ENCODE peak calls at places on chromosome 13, in six cellular contexts. One of them, this sample, is unnamed.

GRCh38 chr13:99977912-99978780 is 3.4 kb upstream of the ZIC2 start:
- DNase-seq in ovary: no peak
- DNase-seq in tibial artery: no peak
- DNase-seq in HT1080: no peak
- DNase-seq in mucosa of gallbladder: no peak
- DNase-seq in mesothelial cell of epicardium: no peak
- DNase-seq in this sample: no peak

GRCh38 chr13:73056054-73056962 is 2.5 kb upstream of the KLF5 start:
- DNase-seq in ovary: no peak
- DNase-seq in tibial artery: no peak
- DNase-seq in HT1080: peak
- DNase-seq in mucosa of gallbladder: no peak
- DNase-seq in mesothelial cell of epicardium: no peak
- DNase-seq in this sample: no peak

GRCh38 chr13:91747164-91747563 is 348.7 kb downstream of the GPC5 start:
- DNase-seq in ovary: no peak
- DNase-seq in tibial artery: no peak
- DNase-seq in HT1080: no peak
- DNase-seq in mucosa of gallbladder: no peak
- DNase-seq in mesothelial cell of epicardium: no peak
- DNase-seq in this sample: no peak

GRCh38 chr13:98324105-98324504 is 147.0 kb upstream of the RNF113B start:
- DNase-seq in ovary: no peak
- DNase-seq in tibial artery: peak
- DNase-seq in HT1080: no peak
- DNase-seq in mucosa of gallbladder: no peak
- DNase-seq in mesothelial cell of epicardium: no peak
- DNase-seq in this sample: no peak

GRCh38 chr13:47903836-47904235 is 97.2 kb downstream of the SUCLA2 start:
- DNase-seq in ovary: no peak
- DNase-seq in tibial artery: no peak
- DNase-seq in HT1080: peak
- DNase-seq in mucosa of gallbladder: no peak
- DNase-seq in mesothelial cell of epicardium: no peak
- DNase-seq in this sample: no peak

GRCh38 chr13:23547000-23547590 is 23.1 kb upstream of the TNFRSF19 start:
- DNase-seq in ovary: peak
- DNase-seq in tibial artery: no peak
- DNase-seq in HT1080: peak
- DNase-seq in mucosa of gallbladder: no peak
- DNase-seq in mesothelial cell of epicardium: no peak
- DNase-seq in this sample: peak

GRCh38 chr13:94598281-94598680 is 2.3 kb upstream of the TGDS start:
- DNase-seq in ovary: no peak
- DNase-seq in tibial artery: no peak
- DNase-seq in HT1080: no peak
- DNase-seq in mucosa of gallbladder: no peak
- DNase-seq in mesothelial cell of epicardium: no peak
- DNase-seq in this sample: no peak

GRCh38 chr13:71169125-71169524 is 697.9 kb downstream of the DACH1 start:
- DNase-seq in ovary: no peak
- DNase-seq in tibial artery: no peak
- DNase-seq in HT1080: no peak
- DNase-seq in mucosa of gallbladder: no peak
- DNase-seq in mesothelial cell of epicardium: no peak
- DNase-seq in this sample: no peak

GRCh38 chr13:38656699-38657098 is 30.2 kb upstream of the FREM2 start:
- DNase-seq in ovary: no peak
- DNase-seq in tibial artery: no peak
- DNase-seq in HT1080: no peak
- DNase-seq in mucosa of gallbladder: peak
- DNase-seq in mesothelial cell of epicardium: no peak
- DNase-seq in this sample: no peak

GRCh38 chr13:91346848-91347211 is 657 bp upstream of the MIR17HG start:
- DNase-seq in ovary: peak
- DNase-seq in tibial artery: no peak
- DNase-seq in HT1080: no peak
- DNase-seq in mucosa of gallbladder: no peak
- DNase-seq in mesothelial cell of epicardium: no peak
- DNase-seq in this sample: peak

This sample was measured in ureter.